ENCODE peak calls at places on chromosomes 6 and 20, in eight cellular contexts. One of them, this sample, is unnamed.

GRCh38 chr6:10383312-10384063 is 31.4 kb downstream of the TFAP2A start:
- DNase-seq in heart right ventricle: no peak
- DNase-seq in lower leg skin: no peak
- DNase-seq in AG04450: no peak
- DNase-seq in IMR-90: no peak
- DNase-seq in coronary artery: no peak
- DNase-seq in GM12865: no peak
- DNase-seq in mucosa of descending colon: no peak
- DNase-seq in this sample: peak; percentile 50

GRCh38 chr6:82980086-82980485 is 85.6 kb downstream of the UBE3D start:
- DNase-seq in GM12865: no peak
- DNase-seq in lower leg skin: no peak
- DNase-seq in coronary artery: no peak
- DNase-seq in heart right ventricle: no peak
- DNase-seq in IMR-90: peak; percentile 86
- DNase-seq in AG04450: peak; percentile 62
- DNase-seq in mucosa of descending colon: no peak
- DNase-seq in this sample: no peak

GRCh38 chr6:11414564-11414963 is 123.0 kb upstream of the TMEM170B start:
- DNase-seq in IMR-90: no peak
- DNase-seq in GM12865: peak; percentile 65
- DNase-seq in mucosa of descending colon: no peak
- DNase-seq in lower leg skin: no peak
- DNase-seq in AG04450: no peak
- DNase-seq in coronary artery: no peak
- DNase-seq in heart right ventricle: no peak
- DNase-seq in this sample: no peak

GRCh38 chr6:100166991-100167390 is 173.0 kb upstream of the MCHR2 start:
- DNase-seq in IMR-90: no peak
- DNase-seq in coronary artery: no peak
- DNase-seq in mucosa of descending colon: no peak
- DNase-seq in lower leg skin: no peak
- DNase-seq in heart right ventricle: no peak
- DNase-seq in GM12865: no peak
- DNase-seq in AG04450: no peak
- DNase-seq in this sample: no peak

GRCh38 chr6:30763618-30764489 is 19.5 kb upstream of the IER3 start:
- DNase-seq in coronary artery: no peak
- DNase-seq in heart right ventricle: no peak
- DNase-seq in mucosa of descending colon: no peak
- DNase-seq in lower leg skin: no peak
- DNase-seq in GM12865: peak; percentile 65
- DNase-seq in AG04450: no peak
- DNase-seq in IMR-90: peak; percentile 54
- DNase-seq in this sample: no peak

GRCh38 chr6:116405663-116406329 is 35.0 kb downstream of the DSE start:
- DNase-seq in AG04450: no peak
- DNase-seq in mucosa of descending colon: no peak
- DNase-seq in heart right ventricle: no peak
- DNase-seq in GM12865: peak; percentile 64
- DNase-seq in IMR-90: peak; percentile 86
- DNase-seq in lower leg skin: no peak
- DNase-seq in coronary artery: no peak
- DNase-seq in this sample: no peak

GRCh38 chr20:24761220-24762065 is 187.6 kb upstream of the CST7 start:
- DNase-seq in IMR-90: no peak
- DNase-seq in lower leg skin: peak; percentile 61
- DNase-seq in mucosa of descending colon: no peak
- DNase-seq in AG04450: no peak
- DNase-seq in GM12865: no peak
- DNase-seq in heart right ventricle: no peak
- DNase-seq in coronary artery: peak; percentile 29
- DNase-seq in this sample: no peak

GRCh38 chr6:37170273-37171140 is 555 bp downstream of the PIM1 start:
- DNase-seq in heart right ventricle: peak; percentile 44
- DNase-seq in AG04450: no peak
- DNase-seq in IMR-90: peak; percentile 28
- DNase-seq in coronary artery: peak; percentile 89
- DNase-seq in lower leg skin: peak; percentile 93
- DNase-seq in mucosa of descending colon: peak; percentile 83
- DNase-seq in GM12865: peak; percentile 68
- DNase-seq in this sample: peak; percentile 44

GRCh38 chr6:159879829-159880228 is 11.0 kb upstream of the MAS1 start:
- DNase-seq in coronary artery: peak; percentile 49
- DNase-seq in AG04450: no peak
- DNase-seq in GM12865: no peak
- DNase-seq in heart right ventricle: no peak
- DNase-seq in IMR-90: no peak
- DNase-seq in lower leg skin: no peak
- DNase-seq in mucosa of descending colon: no peak
- DNase-seq in this sample: no peak

GRCh38 chr6:108287373-108287772 is 7.5 kb upstream of the AFG1L start:
- DNase-seq in IMR-90: no peak
- DNase-seq in mucosa of descending colon: no peak
- DNase-seq in heart right ventricle: no peak
- DNase-seq in coronary artery: no peak
- DNase-seq in lower leg skin: no peak
- DNase-seq in GM12865: no peak
- DNase-seq in AG04450: no peak
- DNase-seq in this sample: no peak

GRCh38 chr20:19682249-19682648 is 75.8 kb upstream of the RIN2 start:
- DNase-seq in mucosa of descending colon: no peak
- DNase-seq in IMR-90: no peak
- DNase-seq in coronary artery: no peak
- DNase-seq in GM12865: peak; percentile 50
- DNase-seq in AG04450: no peak
- DNase-seq in lower leg skin: no peak
- DNase-seq in heart right ventricle: no peak
- DNase-seq in this sample: peak; percentile 20

GRCh38 chr6:154672086-154672485 is 61.1 kb upstream of the SCAF8 start:
- DNase-seq in lower leg skin: no peak
- DNase-seq in GM12865: no peak
- DNase-seq in AG04450: no peak
- DNase-seq in heart right ventricle: no peak
- DNase-seq in coronary artery: no peak
- DNase-seq in mucosa of descending colon: no peak
- DNase-seq in IMR-90: no peak
- DNase-seq in this sample: no peak

GRCh38 chr20:19652591-19653026 is 105.4 kb upstream of the RIN2 start:
- DNase-seq in coronary artery: no peak
- DNase-seq in lower leg skin: no peak
- DNase-seq in AG04450: no peak
- DNase-seq in IMR-90: no peak
- DNase-seq in heart right ventricle: no peak
- DNase-seq in mucosa of descending colon: no peak
- DNase-seq in GM12865: peak; percentile 20
- DNase-seq in this sample: no peak

GRCh38 chr20:400451-401275 is 7.4 kb upstream of the RBCK1 start:
- DNase-seq in heart right ventricle: no peak
- DNase-seq in mucosa of descending colon: no peak
- DNase-seq in lower leg skin: no peak
- DNase-seq in AG04450: no peak
- DNase-seq in coronary artery: no peak
- DNase-seq in IMR-90: no peak
- DNase-seq in GM12865: no peak
- DNase-seq in this sample: no peak

GRCh38 chr6:169155481-169155880 is 98.2 kb downstream of the THBS2 start:
- DNase-seq in AG04450: no peak
- DNase-seq in mucosa of descending colon: no peak
- DNase-seq in heart right ventricle: no peak
- DNase-seq in IMR-90: no peak
- DNase-seq in GM12865: no peak
- DNase-seq in coronary artery: no peak
- DNase-seq in lower leg skin: no peak
- DNase-seq in this sample: no peak

GRCh38 chr6:3414704-3415453 is 42.0 kb downstream of the SLC22A23 start:
- DNase-seq in IMR-90: peak; percentile 75
- DNase-seq in GM12865: peak; percentile 52
- DNase-seq in lower leg skin: peak; percentile 69
- DNase-seq in coronary artery: no peak
- DNase-seq in AG04450: no peak
- DNase-seq in heart right ventricle: no peak
- DNase-seq in mucosa of descending colon: no peak
- DNase-seq in this sample: peak; percentile 59

GRCh38 chr20:16684416-16684815 is 45.4 kb upstream of the SNRPB2 start:
- DNase-seq in coronary artery: no peak
- DNase-seq in lower leg skin: no peak
- DNase-seq in IMR-90: no peak
- DNase-seq in heart right ventricle: no peak
- DNase-seq in GM12865: no peak
- DNase-seq in AG04450: no peak
- DNase-seq in mucosa of descending colon: no peak
- DNase-seq in this sample: no peak

GRCh38 chr6:38131527-38131965 is 312.0 kb downstream of the ZFAND3 start:
- DNase-seq in coronary artery: no peak
- DNase-seq in lower leg skin: no peak
- DNase-seq in AG04450: peak; percentile 91
- DNase-seq in IMR-90: peak; percentile 99
- DNase-seq in mucosa of descending colon: no peak
- DNase-seq in GM12865: peak; percentile 39
- DNase-seq in heart right ventricle: peak; percentile 30
- DNase-seq in this sample: no peak

GRCh38 chr20:62476074-62476838 is 461 bp upstream of the GATA5 start:
- DNase-seq in GM12865: no peak
- DNase-seq in coronary artery: no peak
- DNase-seq in mucosa of descending colon: no peak
- DNase-seq in IMR-90: no peak
- DNase-seq in heart right ventricle: no peak
- DNase-seq in lower leg skin: no peak
- DNase-seq in AG04450: no peak
- DNase-seq in this sample: no peak

GRCh38 chr6:142756215-142756630 is 188.8 kb downstream of the HIVEP2 start:
- DNase-seq in heart right ventricle: no peak
- DNase-seq in mucosa of descending colon: no peak
- DNase-seq in IMR-90: peak; percentile 60
- DNase-seq in GM12865: no peak
- DNase-seq in AG04450: no peak
- DNase-seq in lower leg skin: no peak
- DNase-seq in coronary artery: no peak
- DNase-seq in this sample: no peak
- TF ChIP-seq CTCF in heart right ventricle: no peak
- TF ChIP-seq CTCF in mucosa of descending colon: no peak
- TF ChIP-seq CTCF in IMR-90: peak; percentile 9
- TF ChIP-seq CTCF in GM12865: no peak
- TF ChIP-seq CTCF in AG04450: no peak
- TF ChIP-seq CTCF in lower leg skin: no peak
- TF ChIP-seq CTCF in coronary artery: no peak
- TF ChIP-seq CTCF in this sample: no peak

DNA sequence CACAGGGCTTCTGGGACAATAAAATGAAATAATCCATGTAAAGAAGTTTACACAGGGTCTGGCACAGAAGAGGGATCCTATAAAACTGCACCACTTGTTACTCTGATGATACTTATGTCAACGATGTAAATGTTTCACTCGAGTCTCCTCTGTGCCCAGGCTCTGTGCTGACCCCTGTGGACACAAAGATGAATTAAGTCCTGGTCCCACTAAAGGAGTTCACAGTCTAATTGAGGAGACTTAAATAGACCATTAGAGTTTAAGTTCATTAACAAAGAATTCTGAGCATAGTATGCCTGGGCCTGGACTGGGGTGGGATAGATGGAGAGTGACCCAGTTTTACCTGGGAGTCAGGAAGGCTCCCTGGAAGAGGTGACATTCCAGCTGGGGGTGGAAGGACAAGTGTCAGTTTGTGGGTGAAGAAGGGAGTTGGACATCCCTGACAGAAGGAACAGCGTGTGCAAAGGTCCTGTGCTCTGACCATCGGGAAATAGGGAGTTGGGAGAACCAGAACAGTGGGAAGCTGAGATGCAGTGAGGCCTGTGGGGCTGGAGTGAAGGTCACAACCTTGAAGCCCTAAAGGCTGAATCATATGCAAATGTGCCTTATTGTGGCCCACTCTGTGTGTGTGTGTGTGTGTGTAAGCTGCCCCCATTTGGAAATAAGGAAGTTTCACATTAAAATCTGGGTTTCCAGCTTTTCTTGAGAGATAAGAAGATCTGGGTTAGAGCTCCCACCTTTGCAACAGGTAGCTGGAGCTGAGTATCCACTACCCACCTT is 1.1 kb downstream of the OCSTAMP start:
- DNase-seq in coronary artery: no peak
- DNase-seq in GM12865: no peak
- DNase-seq in mucosa of descending colon: no peak
- DNase-seq in IMR-90: no peak
- DNase-seq in heart right ventricle: no peak
- DNase-seq in lower leg skin: no peak
- DNase-seq in AG04450: no peak
- DNase-seq in this sample: no peak
- TF ChIP-seq CTCF in coronary artery: no peak
- TF ChIP-seq CTCF in GM12865: no peak
- TF ChIP-seq CTCF in mucosa of descending colon: no peak
- TF ChIP-seq CTCF in IMR-90: no peak
- TF ChIP-seq CTCF in heart right ventricle: no peak
- TF ChIP-seq CTCF in lower leg skin: no peak
- TF ChIP-seq CTCF in AG04450: no peak
- TF ChIP-seq CTCF in this sample: no peak

GRCh38 chr6:134491473-134491872 is 173.6 kb upstream of the SGK1 start:
- DNase-seq in mucosa of descending colon: no peak
- DNase-seq in heart right ventricle: no peak
- DNase-seq in AG04450: no peak
- DNase-seq in lower leg skin: no peak
- DNase-seq in GM12865: no peak
- DNase-seq in IMR-90: peak; percentile 68
- DNase-seq in coronary artery: no peak
- DNase-seq in this sample: no peak
- TF ChIP-seq CTCF in mucosa of descending colon: no peak
- TF ChIP-seq CTCF in heart right ventricle: no peak
- TF ChIP-seq CTCF in AG04450: no peak
- TF ChIP-seq CTCF in lower leg skin: no peak
- TF ChIP-seq CTCF in GM12865: no peak
- TF ChIP-seq CTCF in IMR-90: no peak
- TF ChIP-seq CTCF in coronary artery: no peak
- TF ChIP-seq CTCF in this sample: no peak

GRCh38 chr20:63547484-63548480 is at the start of gene SRMS:
- DNase-seq in mucosa of descending colon: no peak
- DNase-seq in AG04450: no peak
- DNase-seq in heart right ventricle: no peak
- DNase-seq in IMR-90: no peak
- DNase-seq in GM12865: no peak
- DNase-seq in lower leg skin: no peak
- DNase-seq in coronary artery: no peak
- DNase-seq in this sample: no peak
- TF ChIP-seq CTCF in mucosa of descending colon: no peak
- TF ChIP-seq CTCF in AG04450: no peak
- TF ChIP-seq CTCF in heart right ventricle: no peak
- TF ChIP-seq CTCF in IMR-90: no peak
- TF ChIP-seq CTCF in GM12865: no peak
- TF ChIP-seq CTCF in lower leg skin: no peak
- TF ChIP-seq CTCF in coronary artery: no peak
- TF ChIP-seq CTCF in this sample: no peak

GRCh38 chr6:24257282-24257681 is 100.6 kb downstream of the DCDC2 start:
- DNase-seq in mucosa of descending colon: no peak
- DNase-seq in heart right ventricle: no peak
- DNase-seq in coronary artery: no peak
- DNase-seq in GM12865: no peak
- DNase-seq in lower leg skin: no peak
- DNase-seq in IMR-90: no peak
- DNase-seq in AG04450: no peak
- DNase-seq in this sample: no peak
- TF ChIP-seq CTCF in mucosa of descending colon: no peak
- TF ChIP-seq CTCF in heart right ventricle: no peak
- TF ChIP-seq CTCF in coronary artery: no peak
- TF ChIP-seq CTCF in GM12865: no peak
- TF ChIP-seq CTCF in lower leg skin: no peak
- TF ChIP-seq CTCF in IMR-90: no peak
- TF ChIP-seq CTCF in AG04450: no peak
- TF ChIP-seq CTCF in this sample: no peak